ENCODE peak calls at places on chromosome 21, in eight cellular contexts. One of them, this sample, is unnamed.

GRCh38 chr21:41928621-41929220 is 25.1 kb downstream of the C2CD2 start:
- DNase-seq in body of pancreas: no peak
- DNase-seq in kidney: no peak
- DNase-seq in tibial artery: no peak
- DNase-seq in heart right ventricle: no peak
- DNase-seq in stomach: no peak
- DNase-seq in AG09309: no peak
- DNase-seq in IMR-90: no peak
- DNase-seq in this sample: peak

GRCh38 chr21:41564871-41565281 is 56.9 kb upstream of the TMPRSS2 start:
- DNase-seq in body of pancreas: peak
- DNase-seq in kidney: no peak
- DNase-seq in tibial artery: no peak
- DNase-seq in heart right ventricle: no peak
- DNase-seq in stomach: peak
- DNase-seq in AG09309: peak
- DNase-seq in IMR-90: no peak
- DNase-seq in this sample: no peak

GRCh38 chr21:28099296-28099695 is 893.4 kb downstream of the LTN1 start:
- DNase-seq in body of pancreas: peak
- DNase-seq in kidney: peak
- DNase-seq in tibial artery: no peak
- DNase-seq in heart right ventricle: peak
- DNase-seq in stomach: no peak
- DNase-seq in AG09309: no peak
- DNase-seq in IMR-90: peak
- DNase-seq in this sample: no peak

GRCh38 chr21:46409641-46410406 is 48.9 kb upstream of the DIP2A start:
- DNase-seq in body of pancreas: no peak
- DNase-seq in kidney: peak
- DNase-seq in tibial artery: no peak
- DNase-seq in heart right ventricle: no peak
- DNase-seq in stomach: no peak
- DNase-seq in AG09309: no peak
- DNase-seq in IMR-90: no peak
- DNase-seq in this sample: no peak

GRCh38 chr21:33024278-33025103 is 1.2 kb upstream of the OLIG2 start:
- DNase-seq in body of pancreas: no peak
- DNase-seq in kidney: no peak
- DNase-seq in tibial artery: no peak
- DNase-seq in heart right ventricle: no peak
- DNase-seq in stomach: no peak
- DNase-seq in AG09309: no peak
- DNase-seq in IMR-90: no peak
- DNase-seq in this sample: peak

GRCh38 chr21:41973861-41974751 is 20.3 kb upstream of the C2CD2 start:
- DNase-seq in body of pancreas: no peak
- DNase-seq in kidney: peak
- DNase-seq in tibial artery: no peak
- DNase-seq in heart right ventricle: peak
- DNase-seq in stomach: peak
- DNase-seq in AG09309: no peak
- DNase-seq in IMR-90: peak
- DNase-seq in this sample: peak

GRCh38 chr21:30502041-30502440 is at the start of gene KRTAP19-5:
- DNase-seq in body of pancreas: no peak
- DNase-seq in kidney: no peak
- DNase-seq in tibial artery: no peak
- DNase-seq in heart right ventricle: no peak
- DNase-seq in stomach: no peak
- DNase-seq in AG09309: no peak
- DNase-seq in IMR-90: no peak
- DNase-seq in this sample: no peak

GRCh38 chr21:15592271-15592860 is 137.4 kb upstream of the USP25 start:
- DNase-seq in body of pancreas: no peak
- DNase-seq in kidney: no peak
- DNase-seq in tibial artery: no peak
- DNase-seq in heart right ventricle: no peak
- DNase-seq in stomach: no peak
- DNase-seq in AG09309: peak
- DNase-seq in IMR-90: peak
- DNase-seq in this sample: peak

GRCh38 chr21:29571949-29572348 is 273.2 kb downstream of the BACH1 start:
- DNase-seq in body of pancreas: no peak
- DNase-seq in kidney: no peak
- DNase-seq in tibial artery: no peak
- DNase-seq in heart right ventricle: no peak
- DNase-seq in stomach: no peak
- DNase-seq in AG09309: no peak
- DNase-seq in IMR-90: no peak
- DNase-seq in this sample: no peak

GRCh38 chr21:21624674-21625073 is 626.5 kb downstream of the NCAM2 start:
- DNase-seq in body of pancreas: no peak
- DNase-seq in kidney: no peak
- DNase-seq in tibial artery: no peak
- DNase-seq in heart right ventricle: no peak
- DNase-seq in stomach: no peak
- DNase-seq in AG09309: no peak
- DNase-seq in IMR-90: peak
- DNase-seq in this sample: no peak

GRCh38 chr21:42159560-42160110 is 59.3 kb upstream of the ABCG1 start:
- DNase-seq in body of pancreas: no peak
- DNase-seq in kidney: peak
- DNase-seq in tibial artery: peak
- DNase-seq in heart right ventricle: no peak
- DNase-seq in stomach: no peak
- DNase-seq in AG09309: no peak
- DNase-seq in IMR-90: no peak
- DNase-seq in this sample: peak

GRCh38 chr21:46425566-46425965 is 33.1 kb upstream of the DIP2A start:
- DNase-seq in body of pancreas: no peak
- DNase-seq in kidney: peak
- DNase-seq in tibial artery: no peak
- DNase-seq in heart right ventricle: no peak
- DNase-seq in stomach: no peak
- DNase-seq in AG09309: no peak
- DNase-seq in IMR-90: no peak
- DNase-seq in this sample: no peak

GRCh38 chr21:42725416-42725930 is 72.1 kb downstream of the PDE9A start:
- DNase-seq in body of pancreas: no peak
- DNase-seq in kidney: no peak
- DNase-seq in tibial artery: no peak
- DNase-seq in heart right ventricle: no peak
- DNase-seq in stomach: peak
- DNase-seq in AG09309: no peak
- DNase-seq in IMR-90: peak
- DNase-seq in this sample: no peak

GRCh38 chr21:33392586-33392985 is 10.6 kb upstream of the IFNGR2 start:
- DNase-seq in body of pancreas: no peak
- DNase-seq in kidney: peak
- DNase-seq in tibial artery: no peak
- DNase-seq in heart right ventricle: no peak
- DNase-seq in stomach: no peak
- DNase-seq in AG09309: no peak
- DNase-seq in IMR-90: no peak
- DNase-seq in this sample: no peak

GRCh38 chr21:42534361-42534900 is 20.8 kb downstream of the SLC37A1 start:
- DNase-seq in body of pancreas: no peak
- DNase-seq in kidney: peak
- DNase-seq in tibial artery: peak
- DNase-seq in heart right ventricle: no peak
- DNase-seq in stomach: peak
- DNase-seq in AG09309: no peak
- DNase-seq in IMR-90: no peak
- DNase-seq in this sample: no peak

GRCh38 chr21:42542196-42542595 is 28.5 kb downstream of the SLC37A1 start:
- DNase-seq in body of pancreas: no peak
- DNase-seq in kidney: no peak
- DNase-seq in tibial artery: no peak
- DNase-seq in heart right ventricle: no peak
- DNase-seq in stomach: no peak
- DNase-seq in AG09309: no peak
- DNase-seq in IMR-90: no peak
- DNase-seq in this sample: no peak

GRCh38 chr21:15604424-15604823 is 125.4 kb upstream of the USP25 start:
- DNase-seq in body of pancreas: no peak
- DNase-seq in kidney: no peak
- DNase-seq in tibial artery: no peak
- DNase-seq in heart right ventricle: no peak
- DNase-seq in stomach: no peak
- DNase-seq in AG09309: peak
- DNase-seq in IMR-90: peak
- DNase-seq in this sample: no peak

GRCh38 chr21:25639167-25639921 is at the start of gene JAM2:
- DNase-seq in body of pancreas: peak
- DNase-seq in kidney: peak
- DNase-seq in tibial artery: peak
- DNase-seq in heart right ventricle: peak
- DNase-seq in stomach: no peak
- DNase-seq in AG09309: no peak
- DNase-seq in IMR-90: peak
- DNase-seq in this sample: peak

GRCh38 chr21:15992171-15992570 is 262.4 kb downstream of the USP25 start:
- DNase-seq in body of pancreas: no peak
- DNase-seq in kidney: no peak
- DNase-seq in tibial artery: no peak
- DNase-seq in heart right ventricle: no peak
- DNase-seq in stomach: no peak
- DNase-seq in AG09309: no peak
- DNase-seq in IMR-90: peak
- DNase-seq in this sample: no peak

GRCh38 chr21:39386194-39386593 is 37.3 kb upstream of the HMGN1 start:
- DNase-seq in body of pancreas: peak
- DNase-seq in kidney: no peak
- DNase-seq in tibial artery: no peak
- DNase-seq in heart right ventricle: peak
- DNase-seq in stomach: peak
- DNase-seq in AG09309: no peak
- DNase-seq in IMR-90: no peak
- DNase-seq in this sample: no peak

GRCh38 chr21:39387461-39388037 is 38.7 kb upstream of the HMGN1 start:
- DNase-seq in body of pancreas: peak
- DNase-seq in kidney: peak
- DNase-seq in tibial artery: peak
- DNase-seq in heart right ventricle: peak
- DNase-seq in stomach: peak
- DNase-seq in AG09309: peak
- DNase-seq in IMR-90: peak
- DNase-seq in this sample: peak

GRCh38 chr21:39386899-39387298 is 38.0 kb upstream of the HMGN1 start:
- DNase-seq in body of pancreas: no peak
- DNase-seq in kidney: no peak
- DNase-seq in tibial artery: no peak
- DNase-seq in heart right ventricle: no peak
- DNase-seq in stomach: no peak
- DNase-seq in AG09309: no peak
- DNase-seq in IMR-90: no peak
- DNase-seq in this sample: no peak

GRCh38 chr21:39388811-39389155 is 39.9 kb upstream of the HMGN1 start:
- DNase-seq in body of pancreas: no peak
- DNase-seq in kidney: no peak
- DNase-seq in tibial artery: no peak
- DNase-seq in heart right ventricle: no peak
- DNase-seq in stomach: no peak
- DNase-seq in AG09309: no peak
- DNase-seq in IMR-90: no peak
- DNase-seq in this sample: no peak

GRCh38 chr21:39388038-39388810 is 39.3 kb upstream of the HMGN1 start:
- DNase-seq in body of pancreas: peak
- DNase-seq in kidney: peak
- DNase-seq in tibial artery: peak
- DNase-seq in heart right ventricle: peak
- DNase-seq in stomach: peak
- DNase-seq in AG09309: peak
- DNase-seq in IMR-90: peak
- DNase-seq in this sample: peak
- TF ChIP-seq CTCF in body of pancreas: peak
- TF ChIP-seq CTCF in kidney: peak
- TF ChIP-seq CTCF in tibial artery: peak
- TF ChIP-seq CTCF in heart right ventricle: peak
- TF ChIP-seq CTCF in stomach: peak
- TF ChIP-seq CTCF in AG09309: peak
- TF ChIP-seq CTCF in IMR-90: peak
- TF ChIP-seq CTCF in this sample: peak

DNA sequence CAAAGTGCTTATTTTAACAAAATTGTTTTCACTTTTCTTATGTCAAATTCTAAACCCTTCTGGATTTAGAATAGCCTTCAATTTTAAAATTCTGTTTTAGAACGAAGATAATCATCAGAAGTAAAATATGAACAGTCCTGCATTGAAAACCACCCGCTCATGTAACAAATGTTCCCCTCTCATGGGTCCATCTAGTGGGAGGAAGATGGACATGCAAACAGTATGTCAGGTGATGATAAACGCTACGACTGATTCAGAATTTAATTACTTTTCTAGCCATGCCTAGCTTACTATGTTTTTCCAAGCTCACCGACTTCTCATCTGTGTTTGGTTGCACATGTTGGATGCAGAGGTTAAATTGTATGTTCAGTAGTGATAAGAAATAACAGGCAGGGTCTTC is 23.5 kb downstream of the SOD1 start:
- DNase-seq in body of pancreas: no peak
- DNase-seq in kidney: no peak
- DNase-seq in tibial artery: no peak
- DNase-seq in heart right ventricle: no peak
- DNase-seq in stomach: no peak
- DNase-seq in AG09309: no peak
- DNase-seq in IMR-90: no peak
- DNase-seq in this sample: no peak
- TF ChIP-seq CTCF in body of pancreas: no peak
- TF ChIP-seq CTCF in kidney: no peak
- TF ChIP-seq CTCF in tibial artery: no peak
- TF ChIP-seq CTCF in heart right ventricle: no peak
- TF ChIP-seq CTCF in stomach: no peak
- TF ChIP-seq CTCF in AG09309: peak
- TF ChIP-seq CTCF in IMR-90: no peak
- TF ChIP-seq CTCF in this sample: no peak

GRCh38 chr21:37746849-37747248 is 169.4 kb downstream of the KCNJ6 start:
- DNase-seq in body of pancreas: no peak
- DNase-seq in kidney: no peak
- DNase-seq in tibial artery: no peak
- DNase-seq in heart right ventricle: no peak
- DNase-seq in stomach: no peak
- DNase-seq in AG09309: no peak
- DNase-seq in IMR-90: no peak
- DNase-seq in this sample: no peak
- TF ChIP-seq CTCF in body of pancreas: no peak
- TF ChIP-seq CTCF in kidney: no peak
- TF ChIP-seq CTCF in tibial artery: no peak
- TF ChIP-seq CTCF in heart right ventricle: no peak
- TF ChIP-seq CTCF in stomach: no peak
- TF ChIP-seq CTCF in AG09309: no peak
- TF ChIP-seq CTCF in IMR-90: no peak
- TF ChIP-seq CTCF in this sample: no peak

DNA sequence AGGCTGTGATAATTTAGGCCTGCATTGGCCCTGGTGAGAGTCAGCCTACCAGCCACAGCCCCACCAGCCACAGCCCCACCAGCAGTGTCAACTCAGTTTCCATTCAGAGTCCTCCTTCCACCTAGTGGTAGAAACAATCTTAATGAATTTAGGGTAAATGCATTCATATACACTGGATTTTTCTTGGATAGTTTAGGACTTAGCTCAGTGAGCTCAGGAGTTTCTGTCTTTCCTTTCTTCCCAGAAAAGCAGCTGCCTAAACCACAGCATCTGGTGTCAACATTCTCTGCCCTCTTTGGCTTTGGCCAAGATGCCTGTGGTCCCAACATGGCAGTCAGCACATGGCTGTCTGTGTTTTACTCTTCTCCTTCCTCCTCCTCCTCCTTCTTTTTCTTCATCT is 94.0 kb downstream of the CLIC6 start:
- DNase-seq in body of pancreas: no peak
- DNase-seq in kidney: no peak
- DNase-seq in tibial artery: no peak
- DNase-seq in heart right ventricle: no peak
- DNase-seq in stomach: no peak
- DNase-seq in AG09309: peak
- DNase-seq in IMR-90: peak
- DNase-seq in this sample: no peak
- TF ChIP-seq CTCF in body of pancreas: no peak
- TF ChIP-seq CTCF in kidney: no peak
- TF ChIP-seq CTCF in tibial artery: no peak
- TF ChIP-seq CTCF in heart right ventricle: no peak
- TF ChIP-seq CTCF in stomach: no peak
- TF ChIP-seq CTCF in AG09309: no peak
- TF ChIP-seq CTCF in IMR-90: no peak
- TF ChIP-seq CTCF in this sample: no peak

This sample was measured in GM13976.